ENCODE peak calls at places on chromosomes 3 and 15, in seven cellular contexts. B is NCI-H1105 treated with DMSO at 0.1 percent for 48 hours, Q is sciatic nerve, Y is endothelial cell, H is NCI-H69, I is SK-N-SH, J is A549. U is an unnamed sample.

GRCh38 chr15:21261396-21261964 is 178.8 kb downstream of the POTEB3 start:
- DNase-seq in H (no peak), Y (no peak), B (no peak), J (peak), I (no peak), Q (no peak), U (no peak)

GRCh38 chr3:11459147-11459837 is 184.4 kb downstream of the VGLL4 start:
- DNase-seq in Y (no peak), I (no peak), B (no peak), H (no peak), Q (no peak), J (no peak), U (no peak)

GRCh38 chr3:129040579-129041300 is 19.8 kb upstream of the GP9 start:
- DNase-seq in J (no peak), I (peak), Q (peak), Y (no peak), H (no peak), B (no peak), U (no peak)

GRCh38 chr3:87624860-87625259 is 348.5 kb upstream of the POU1F1 start:
- DNase-seq in B (no peak), I (no peak), Y (no peak), H (no peak), Q (no peak), J (no peak), U (no peak)

GRCh38 chr3:156553705-156554356 is 1.1 kb downstream of the SSR3 start:
- DNase-seq in H (peak), J (peak), Y (no peak), I (peak), Q (no peak), B (peak), U (no peak)

GRCh38 chr3:32644380-32644779 is 40.6 kb upstream of the CNOT10 start:
- DNase-seq in I (no peak), Y (no peak), H (no peak), B (no peak), Q (no peak), J (no peak), U (no peak)

GRCh38 chr15:101242160-101242998 is 9.5 kb downstream of the CHSY1 start:
- DNase-seq in J (no peak), Y (no peak), Q (no peak), B (peak), H (no peak), I (no peak), U (peak)

GRCh38 chr3:50345586-50345985 is at the start of gene ZMYND10:
- DNase-seq in H (peak), I (no peak), Y (peak), B (peak), Q (peak), J (peak), U (peak)

GRCh38 chr3:157865449-157865862 is 240.8 kb downstream of the SHOX2 start:
- DNase-seq in J (peak), Q (no peak), I (no peak), H (peak), Y (peak), B (no peak), U (peak)

GRCh38 chr3:152466784-152467183 is 198.1 kb downstream of the MBNL1 start:
- DNase-seq in Y (no peak), I (peak), J (peak), B (no peak), Q (no peak), H (peak), U (no peak)

GRCh38 chr15:68177747-68178146 is 27.4 kb downstream of the CALML4 start:
- DNase-seq in J (no peak), Y (no peak), B (no peak), Q (no peak), H (no peak), I (no peak), U (no peak)

U was measured in activated naive CD4-positive, alpha-beta T cell treated with anti-CD3 and anti-CD28 coated beads, Interleukin-2, amount 10 ng/mL, durations not matched to agents 7 days and 5 days.